ENCODE peak calls at places on chromosomes 4 and X, in four cellular contexts. F is T-cell, I is B cell, L is substantia nigra. Q is an unnamed sample.

GRCh38 chr4:85457752-85458467 is 17.0 kb upstream of the ARHGAP24 start:
- DNase-seq in F (no peak), I (no peak), L (no peak), Q (no peak)

GRCh38 chr4:118772149-118773081 is 63.5 kb downstream of the SEC24D start:
- DNase-seq in F (no peak), I (no peak), L (no peak), Q (peak)

GRCh38 chrX:44314259-44314734 is 29.2 kb downstream of the EFHC2 start:
- DNase-seq in F (no peak), I (peak), L (no peak), Q (peak)

GRCh38 chrX:2147928-2148327 is 352.8 kb downstream of the DHRSX start:
- DNase-seq in F (no peak), I (no peak), L (no peak), Q (no peak)

GRCh38 chr4:120291541-120291940 is 224.9 kb upstream of the MAD2L1 start:
- DNase-seq in F (no peak), I (no peak), L (no peak), Q (no peak)

GRCh38 chrX:103362504-103362903 is 6.2 kb downstream of the TCEAL9 start:
- DNase-seq in F (no peak), I (no peak), L (no peak), Q (peak)

GRCh38 chrX:150269613-150270254 is 93.4 kb upstream of the MAMLD1 start:
- DNase-seq in F (no peak), I (no peak), L (no peak), Q (no peak)

GRCh38 chr4:26557164-26557563 is 26.7 kb upstream of the TBC1D19 start:
- DNase-seq in F (no peak), I (no peak), L (no peak), Q (peak)

GRCh38 chr4:102449751-102450352 is 51.3 kb upstream of the NFKB1 start:
- DNase-seq in F (peak), I (peak), L (no peak), Q (peak)

GRCh38 chrX:49177338-49177833 is 5.7 kb downstream of the PLP2 start:
- DNase-seq in F (no peak), I (no peak), L (no peak), Q (no peak)

GRCh38 chr4:87274803-87275202 is 47.9 kb downstream of the HSD17B13 start:
- DNase-seq in F (no peak), I (no peak), L (no peak), Q (no peak)

GRCh38 chrX:131607796-131608369 is 64.0 kb downstream of the OR13H1 start:
- DNase-seq in F (no peak), I (no peak), L (no peak), Q (no peak)

GRCh38 chr4:85747871-85748491 is 273.0 kb downstream of the ARHGAP24 start:
- DNase-seq in F (no peak), I (peak), L (no peak), Q (peak)

GRCh38 chr4:19913670-19914069 is 338.0 kb upstream of the SLIT2 start:
- DNase-seq in F (no peak), I (no peak), L (no peak), Q (no peak)

GRCh38 chr4:186032259-186032658 is 36.7 kb upstream of the TLR3 start:
- DNase-seq in F (no peak), I (no peak), L (no peak), Q (no peak)

GRCh38 chrX:9728271-9728670 is 37.4 kb downstream of the GPR143 start:
- DNase-seq in F (no peak), I (no peak), L (no peak), Q (no peak)

GRCh38 chr4:38804654-38805295 is at the start of gene TLR1:
- DNase-seq in F (no peak), I (no peak), L (no peak), Q (peak)

GRCh38 chr4:20422398-20422797 is 170.7 kb downstream of the SLIT2 start:
- DNase-seq in F (no peak), I (no peak), L (peak), Q (peak)

GRCh38 chr4:141389649-141390048 is 169.0 kb downstream of the ZNF330 start:
- DNase-seq in F (no peak), I (no peak), L (no peak), Q (no peak)

GRCh38 chr4:177554966-177555574 is 112.8 kb upstream of the AGA start:
- DNase-seq in F (no peak), I (no peak), L (no peak), Q (peak)

GRCh38 chr4:104728380-104729122 is 233.9 kb upstream of the CXXC4 start:
- DNase-seq in F (no peak), I (no peak), L (no peak), Q (peak)

GRCh38 chr4:9987749-9988346 is 33.4 kb downstream of the SLC2A9 start:
- DNase-seq in F (no peak), I (no peak), L (no peak), Q (no peak)

GRCh38 chrX:97628807-97629596 is 745.3 kb downstream of the RPA4 start:
- DNase-seq in F (no peak), I (no peak), L (no peak), Q (no peak)

GRCh38 chr4:53322696-53323095 is 43.2 kb downstream of the SCFD2 start:
- DNase-seq in F (no peak), I (no peak), L (no peak), Q (no peak)

GRCh38 chr4:124839786-124840390 is 127.4 kb upstream of the ANKRD50 start:
- DNase-seq in F (no peak), I (no peak), L (no peak), Q (peak)

GRCh38 chr4:22343606-22344005 is 172.3 kb downstream of the ADGRA3 start:
- DNase-seq in F (no peak), I (no peak), L (no peak), Q (no peak)

GRCh38 chrX:31331045-31331444 is 259.2 kb upstream of the FTHL17 start:
- DNase-seq in F (no peak), I (no peak), L (no peak), Q (no peak)

GRCh38 chrX:42519666-42520231 is 258.2 kb downstream of the PPP1R2C start:
- DNase-seq in F (no peak), I (no peak), L (no peak), Q (peak)

GRCh38 chr4:166252487-166253402 is 379.7 kb downstream of the TLL1 start:
- DNase-seq in F (no peak), I (no peak), L (no peak), Q (peak)

GRCh38 chr4:8433181-8433580 is 7.3 kb downstream of the ACOX3 start:
- DNase-seq in F (no peak), I (no peak), L (no peak), Q (no peak)

GRCh38 chrX:86806786-86807185 is 658.5 kb downstream of the DACH2 start:
- DNase-seq in F (no peak), I (no peak), L (no peak), Q (no peak)

GRCh38 chr4:176298664-176299063 is 21.1 kb upstream of the SPCS3 start:
- DNase-seq in F (no peak), I (no peak), L (no peak), Q (no peak)

GRCh38 chr4:110224812-110225211 is 26.4 kb upstream of the ELOVL6 start:
- DNase-seq in F (no peak), I (no peak), L (no peak), Q (peak)

GRCh38 chr4:83107636-83108035 is 6.9 kb downstream of the PLAC8 start:
- DNase-seq in F (no peak), I (no peak), L (no peak), Q (no peak)

GRCh38 chr4:76993787-76994641 is 44.5 kb downstream of the SEPTIN11 start:
- DNase-seq in F (peak), I (no peak), L (no peak), Q (no peak)

GRCh38 chr4:15744016-15744415 is 34.1 kb upstream of the CD38 start:
- DNase-seq in F (no peak), I (no peak), L (no peak), Q (no peak)

GRCh38 chrX:16587776-16588175 is 62.2 kb upstream of the S100G start:
- DNase-seq in F (no peak), I (no peak), L (no peak), Q (no peak)

Q was measured in cardiac fibroblast.